ENCODE peak calls at places on chromosomes 7 and 10, in seven cellular contexts. N is bronchial epithelial cell; U is tibial artery; F is HFF-Myc; A is ovary; D is pancreas; I is CD8-positive, alpha-beta T cell. T is an unnamed sample.

GRCh38 chr10:20674870-20675385 is 222.2 kb downstream of the NEBL start:
- DNase-seq in N (no peak), D (no peak), A (no peak), U (no peak), F (no peak), I (no peak), T (no peak)

GRCh38 chr7:74203157-74203556 is 6.6 kb upstream of the LAT2 start:
- DNase-seq in F (no peak), I (no peak), D (no peak), N (peak), A (peak), U (no peak), T (no peak)

GRCh38 chr10:76270464-76270863 is 839.0 kb downstream of the LRMDA start:
- DNase-seq in F (no peak), N (no peak), D (no peak), U (no peak), A (no peak), I (no peak), T (no peak)

GRCh38 chr7:6448943-6449543 is 1.3 kb upstream of the DAGLB start:
- DNase-seq in N (no peak), A (peak), U (no peak), I (no peak), D (peak), F (no peak), T (no peak)

GRCh38 chr10:92123031-92123450 is 167.8 kb downstream of the CPEB3 start:
- DNase-seq in A (no peak), U (no peak), I (no peak), F (no peak), D (peak), N (peak), T (no peak)

GRCh38 chr7:70734436-70734835 is 397.5 kb upstream of the GALNT17 start:
- DNase-seq in D (no peak), A (no peak), F (no peak), N (no peak), U (no peak), I (no peak), T (no peak)

GRCh38 chr7:135713836-135714470 is 14.0 kb downstream of the SLC13A4 start:
- DNase-seq in U (no peak), I (no peak), N (no peak), A (no peak), D (no peak), F (no peak), T (no peak)

GRCh38 chr10:47104786-47105385 is 193.7 kb downstream of the PTPN20 start:
- DNase-seq in A (no peak), I (no peak), D (no peak), N (no peak), F (no peak), U (no peak), T (no peak)

GRCh38 chr10:86100581-86101061 is 266.0 kb downstream of the GRID1 start:
- DNase-seq in F (no peak), U (no peak), N (peak), I (no peak), A (no peak), D (no peak), T (no peak)

GRCh38 chr7:130632111-130632510 is 36.4 kb downstream of the COPG2 start:
- DNase-seq in N (peak), I (no peak), U (no peak), D (no peak), F (no peak), A (no peak), T (no peak)

GRCh38 chr10:86357041-86357440 is 9.6 kb downstream of the GRID1 start:
- DNase-seq in F (no peak), U (no peak), I (no peak), A (no peak), N (no peak), D (no peak), T (no peak)

GRCh38 chr10:61733358-61733940 is 70.7 kb downstream of the CABCOCO1 start:
- DNase-seq in F (no peak), U (no peak), D (peak), A (no peak), N (peak), I (no peak), T (no peak)

GRCh38 chr7:104627516-104627915 is 299.1 kb downstream of the LHFPL3 start:
- DNase-seq in F (no peak), D (no peak), N (peak), I (no peak), U (no peak), A (no peak), T (no peak)

GRCh38 chr7:28858206-28858605 is 99.9 kb downstream of the TRIL start:
- DNase-seq in I (no peak), U (no peak), F (no peak), N (peak), A (no peak), D (no peak), T (no peak)

GRCh38 chr10:30396282-30396681 is 37.7 kb upstream of the MAP3K8 start:
- DNase-seq in A (no peak), N (no peak), F (no peak), U (no peak), D (no peak), I (no peak), T (no peak)

GRCh38 chr7:95796617-95797016 is 24.3 kb downstream of the DYNC1I1 start:
- DNase-seq in U (no peak), A (no peak), F (no peak), D (no peak), I (no peak), N (no peak), T (no peak)

DNA sequence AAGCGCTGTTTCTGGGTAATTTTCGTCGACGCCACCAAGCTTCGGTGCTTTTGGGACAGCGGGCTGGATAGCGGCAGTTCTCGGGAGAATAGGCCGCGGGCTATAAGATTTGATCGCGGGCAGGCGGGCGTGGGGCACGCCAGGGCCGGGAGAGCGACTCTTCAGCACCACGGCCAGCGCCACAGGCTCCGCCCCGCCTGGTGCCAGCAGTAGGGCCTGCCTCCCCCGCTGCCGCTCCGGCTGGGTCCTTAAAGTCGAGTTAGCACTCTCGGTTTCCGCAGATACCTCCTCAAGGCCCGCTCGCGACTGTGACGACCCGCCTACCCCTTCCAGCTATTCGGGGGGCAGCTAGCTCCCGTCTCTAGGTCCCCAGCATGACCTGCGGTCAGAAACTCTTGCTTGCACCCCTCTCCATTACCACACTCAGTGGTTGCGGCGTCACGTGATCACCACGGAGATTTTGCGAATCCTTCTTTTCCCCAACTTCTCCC is 9.4 kb downstream of the NXPH1 start:
- DNase-seq in F (no peak), U (no peak), A (peak), D (peak), N (peak), I (peak), T (no peak)
- H3K4me3 ChIP-seq in F (no peak), U (no peak), A (no peak), D (no peak), N (no peak), I (no peak), T (no peak)

GRCh38 chr10:49001402-49001801 is 61.8 kb upstream of the LRRC18 start:
- DNase-seq in D (no peak), F (no peak), I (no peak), N (no peak), U (peak), A (peak), T (no peak)
- TF ChIP-seq CTCF in D (no peak), F (peak), I (no peak), N (no peak), U (no peak), A (no peak), T (no peak)

DNA sequence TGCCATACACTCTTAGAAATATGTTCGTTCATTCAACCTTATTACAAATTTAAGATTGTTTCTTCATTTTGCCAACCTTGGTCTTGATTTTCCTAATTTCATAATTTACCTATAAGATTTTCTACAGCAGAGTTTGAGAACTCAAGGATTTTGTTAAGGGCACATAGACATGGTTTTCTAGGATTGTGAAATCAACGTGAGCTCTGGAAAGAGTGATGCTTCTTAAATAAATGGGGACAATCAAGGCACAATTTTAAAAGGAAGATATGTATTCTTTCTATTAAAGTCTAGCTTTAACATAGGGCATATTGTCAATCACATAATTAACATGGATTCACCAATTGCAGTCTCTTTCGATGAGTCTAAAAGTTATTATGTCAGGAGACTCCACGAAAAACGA is 174.2 kb upstream of the PHF14 start:
- DNase-seq in D (no peak), A (no peak), I (no peak), F (no peak), U (no peak), N (no peak), T (no peak)
- H3K4me3 ChIP-seq in D (no peak), A (no peak), I (no peak), F (no peak), U (no peak), N (no peak), T (no peak)

GRCh38 chr7:158365332-158365731 is 222.3 kb downstream of the PTPRN2 start:
- DNase-seq in U (peak), N (no peak), I (no peak), A (no peak), F (no peak), D (no peak), T (no peak)

GRCh38 chr7:158361326-158361946 is 226.2 kb downstream of the PTPRN2 start:
- DNase-seq in F (no peak), I (no peak), U (peak), A (no peak), D (no peak), N (no peak), T (no peak)

GRCh38 chr7:158362912-158363905 is 224.4 kb downstream of the PTPRN2 start:
- DNase-seq in U (peak), N (no peak), I (no peak), A (no peak), D (no peak), F (no peak), T (no peak)

GRCh38 chr7:158358926-158359645 is 228.5 kb downstream of the PTPRN2 start:
- DNase-seq in F (no peak), U (peak), A (no peak), I (no peak), N (no peak), D (no peak), T (no peak)

GRCh38 chr7:158362001-158362400 is 225.6 kb downstream of the PTPRN2 start:
- DNase-seq in A (no peak), U (peak), F (no peak), I (no peak), D (no peak), N (no peak), T (no peak)
- TF ChIP-seq CTCF in A (no peak), U (no peak), F (no peak), I (no peak), D (no peak), N (no peak), T (no peak)

GRCh38 chr10:88898727-88899126 is 18.7 kb downstream of the STAMBPL1 start:
- DNase-seq in F (no peak), A (no peak), I (no peak), U (no peak), N (no peak), D (no peak), T (no peak)

GRCh38 chr10:88895252-88895651 is 15.2 kb downstream of the STAMBPL1 start:
- DNase-seq in U (no peak), I (no peak), D (no peak), F (no peak), N (no peak), A (no peak), T (no peak)

GRCh38 chr10:88899886-88900285 is 19.8 kb downstream of the STAMBPL1 start:
- DNase-seq in D (no peak), F (no peak), N (no peak), I (no peak), U (no peak), A (no peak), T (no peak)

GRCh38 chr10:88896336-88897018 is 16.4 kb downstream of the STAMBPL1 start:
- DNase-seq in N (no peak), D (no peak), U (no peak), A (no peak), I (no peak), F (no peak), T (no peak)

DNA sequence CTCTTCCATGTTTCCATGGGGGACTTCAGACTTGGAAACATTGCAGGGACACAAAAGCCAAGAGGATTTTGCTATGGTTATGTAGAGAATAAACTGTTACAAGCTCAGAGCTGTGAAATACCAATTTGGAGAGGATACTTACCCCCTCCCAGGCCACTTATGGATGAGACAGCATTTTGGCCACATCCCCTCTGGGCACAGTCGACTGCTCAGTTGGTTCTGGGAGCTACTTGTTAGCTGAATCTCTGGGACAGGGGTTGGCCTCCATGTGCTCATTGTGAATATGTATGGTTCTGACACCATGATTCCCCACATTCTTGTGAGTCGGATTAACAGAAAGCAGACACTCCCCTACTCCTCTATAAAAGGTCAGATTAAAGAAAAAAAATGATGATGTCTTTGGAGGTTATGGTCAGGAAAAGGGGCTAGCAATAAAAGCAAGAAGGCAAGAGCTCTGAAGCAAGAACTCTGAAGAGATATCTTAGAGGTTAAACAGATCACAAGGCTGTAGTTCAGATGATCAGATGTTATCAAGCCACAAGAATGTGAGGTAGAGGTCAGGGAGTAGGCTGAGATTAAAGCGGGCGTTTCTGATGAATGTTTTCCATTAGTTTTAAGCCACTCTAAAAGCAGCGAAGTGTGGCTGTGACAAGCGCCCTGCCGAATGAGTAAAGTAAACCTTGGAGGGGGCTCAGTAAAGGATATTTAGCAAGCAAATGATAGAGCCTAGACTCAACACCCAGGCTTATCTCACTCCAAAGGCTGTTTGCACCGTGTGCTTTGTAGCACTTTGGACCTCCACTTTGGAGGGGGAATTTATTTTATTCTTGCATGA is 17.2 kb downstream of the STAMBPL1 start:
- DNase-seq in I (no peak), U (no peak), F (no peak), N (no peak), A (no peak), D (no peak), T (no peak)
- H3K4me3 ChIP-seq in I (no peak), U (no peak), F (no peak), N (no peak), A (no peak), D (no peak), T (no peak)

GRCh38 chr7:37421820-37422219 is 26.8 kb downstream of the ELMO1 start:
- DNase-seq in F (no peak), D (no peak), A (no peak), I (no peak), N (no peak), U (no peak), T (no peak)
- TF ChIP-seq CTCF in F (no peak), D (no peak), A (no peak), I (no peak), N (no peak), U (no peak), T (no peak)